ENCODE peak calls at places on chromosome X, in ten cellular contexts. One of them, this sample, is unnamed.

GRCh38 chrX:30900227-30900626 is 11.2 kb upstream of the TAB3 start:
- DNase-seq in T-helper 2 cell treated with Interferon-gamma antibody and Interleukin-4, amounts not matched to agents 5 μg/mL and 100 μg/mL, for 36 hours: peak
- DNase-seq in iris pigment epithelial cell: no peak
- DNase-seq in EH: peak
- DNase-seq in EL: peak
- DNase-seq in stimulated activated CD4-positive, alpha-beta T cell treated with anti-CD3 and anti-CD28 coated beads, TNF-alpha, amount 100 ng/mL, for 48 hours: no peak
- DNase-seq in NCI-H748 treated with DMSO at 0.1 percent for 48 hours: no peak
- DNase-seq in GDM1: no peak
- DNase-seq in WTC11: no peak
- DNase-seq in HS-27A: no peak
- DNase-seq in this sample: no peak

GRCh38 chrX:46710927-46711623 is 47.8 kb downstream of the SLC9A7 start:
- DNase-seq in T-helper 2 cell treated with Interferon-gamma antibody and Interleukin-4, amounts not matched to agents 5 μg/mL and 100 μg/mL, for 36 hours: no peak
- DNase-seq in iris pigment epithelial cell: no peak
- DNase-seq in EH: no peak
- DNase-seq in EL: no peak
- DNase-seq in stimulated activated CD4-positive, alpha-beta T cell treated with anti-CD3 and anti-CD28 coated beads, TNF-alpha, amount 100 ng/mL, for 48 hours: no peak
- DNase-seq in NCI-H748 treated with DMSO at 0.1 percent for 48 hours: no peak
- DNase-seq in GDM1: no peak
- DNase-seq in WTC11: peak
- DNase-seq in HS-27A: no peak
- DNase-seq in this sample: no peak

GRCh38 chrX:109830704-109831206 is 97.7 kb upstream of the ACSL4 start:
- DNase-seq in T-helper 2 cell treated with Interferon-gamma antibody and Interleukin-4, amounts not matched to agents 5 μg/mL and 100 μg/mL, for 36 hours: no peak
- DNase-seq in iris pigment epithelial cell: peak
- DNase-seq in EH: peak
- DNase-seq in EL: peak
- DNase-seq in stimulated activated CD4-positive, alpha-beta T cell treated with anti-CD3 and anti-CD28 coated beads, TNF-alpha, amount 100 ng/mL, for 48 hours: no peak
- DNase-seq in NCI-H748 treated with DMSO at 0.1 percent for 48 hours: no peak
- DNase-seq in GDM1: no peak
- DNase-seq in WTC11: no peak
- DNase-seq in HS-27A: no peak
- DNase-seq in this sample: no peak

GRCh38 chrX:150201841-150202240 is 161.3 kb upstream of the MAMLD1 start:
- DNase-seq in T-helper 2 cell treated with Interferon-gamma antibody and Interleukin-4, amounts not matched to agents 5 μg/mL and 100 μg/mL, for 36 hours: no peak
- DNase-seq in iris pigment epithelial cell: no peak
- DNase-seq in EH: peak
- DNase-seq in EL: peak
- DNase-seq in stimulated activated CD4-positive, alpha-beta T cell treated with anti-CD3 and anti-CD28 coated beads, TNF-alpha, amount 100 ng/mL, for 48 hours: no peak
- DNase-seq in NCI-H748 treated with DMSO at 0.1 percent for 48 hours: no peak
- DNase-seq in GDM1: no peak
- DNase-seq in WTC11: no peak
- DNase-seq in HS-27A: no peak
- DNase-seq in this sample: no peak

GRCh38 chrX:150334998-150335397 is 28.1 kb upstream of the MAMLD1 start:
- DNase-seq in T-helper 2 cell treated with Interferon-gamma antibody and Interleukin-4, amounts not matched to agents 5 μg/mL and 100 μg/mL, for 36 hours: no peak
- DNase-seq in iris pigment epithelial cell: no peak
- DNase-seq in EH: no peak
- DNase-seq in EL: no peak
- DNase-seq in stimulated activated CD4-positive, alpha-beta T cell treated with anti-CD3 and anti-CD28 coated beads, TNF-alpha, amount 100 ng/mL, for 48 hours: no peak
- DNase-seq in NCI-H748 treated with DMSO at 0.1 percent for 48 hours: no peak
- DNase-seq in GDM1: no peak
- DNase-seq in WTC11: no peak
- DNase-seq in HS-27A: no peak
- DNase-seq in this sample: no peak

GRCh38 chrX:130028196-130028595 is 45.8 kb downstream of the BCORL1 start:
- DNase-seq in T-helper 2 cell treated with Interferon-gamma antibody and Interleukin-4, amounts not matched to agents 5 μg/mL and 100 μg/mL, for 36 hours: peak
- DNase-seq in iris pigment epithelial cell: peak
- DNase-seq in EH: peak
- DNase-seq in EL: peak
- DNase-seq in stimulated activated CD4-positive, alpha-beta T cell treated with anti-CD3 and anti-CD28 coated beads, TNF-alpha, amount 100 ng/mL, for 48 hours: peak
- DNase-seq in NCI-H748 treated with DMSO at 0.1 percent for 48 hours: no peak
- DNase-seq in GDM1: no peak
- DNase-seq in WTC11: peak
- DNase-seq in HS-27A: no peak
- DNase-seq in this sample: peak

GRCh38 chrX:2507904-2508630 is 7.3 kb upstream of the DHRSX start:
- DNase-seq in T-helper 2 cell treated with Interferon-gamma antibody and Interleukin-4, amounts not matched to agents 5 μg/mL and 100 μg/mL, for 36 hours: no peak
- DNase-seq in iris pigment epithelial cell: no peak
- DNase-seq in EH: no peak
- DNase-seq in EL: no peak
- DNase-seq in stimulated activated CD4-positive, alpha-beta T cell treated with anti-CD3 and anti-CD28 coated beads, TNF-alpha, amount 100 ng/mL, for 48 hours: no peak
- DNase-seq in NCI-H748 treated with DMSO at 0.1 percent for 48 hours: no peak
- DNase-seq in GDM1: no peak
- DNase-seq in WTC11: no peak
- DNase-seq in HS-27A: no peak
- DNase-seq in this sample: no peak

GRCh38 chrX:24696241-24696640 is 2.5 kb downstream of the POLA1 start:
- DNase-seq in T-helper 2 cell treated with Interferon-gamma antibody and Interleukin-4, amounts not matched to agents 5 μg/mL and 100 μg/mL, for 36 hours: no peak
- DNase-seq in iris pigment epithelial cell: peak
- DNase-seq in EH: peak
- DNase-seq in EL: peak
- DNase-seq in stimulated activated CD4-positive, alpha-beta T cell treated with anti-CD3 and anti-CD28 coated beads, TNF-alpha, amount 100 ng/mL, for 48 hours: no peak
- DNase-seq in NCI-H748 treated with DMSO at 0.1 percent for 48 hours: no peak
- DNase-seq in GDM1: no peak
- DNase-seq in WTC11: no peak
- DNase-seq in HS-27A: no peak
- DNase-seq in this sample: no peak

GRCh38 chrX:114959729-114960128 is 57.7 kb downstream of the IL13RA2 start:
- DNase-seq in T-helper 2 cell treated with Interferon-gamma antibody and Interleukin-4, amounts not matched to agents 5 μg/mL and 100 μg/mL, for 36 hours: no peak
- DNase-seq in iris pigment epithelial cell: peak
- DNase-seq in EH: peak
- DNase-seq in EL: peak
- DNase-seq in stimulated activated CD4-positive, alpha-beta T cell treated with anti-CD3 and anti-CD28 coated beads, TNF-alpha, amount 100 ng/mL, for 48 hours: no peak
- DNase-seq in NCI-H748 treated with DMSO at 0.1 percent for 48 hours: no peak
- DNase-seq in GDM1: no peak
- DNase-seq in WTC11: no peak
- DNase-seq in HS-27A: no peak
- DNase-seq in this sample: no peak

GRCh38 chrX:75986980-75987379 is 185.9 kb upstream of the PBDC1 start:
- DNase-seq in T-helper 2 cell treated with Interferon-gamma antibody and Interleukin-4, amounts not matched to agents 5 μg/mL and 100 μg/mL, for 36 hours: no peak
- DNase-seq in iris pigment epithelial cell: no peak
- DNase-seq in EH: no peak
- DNase-seq in EL: no peak
- DNase-seq in stimulated activated CD4-positive, alpha-beta T cell treated with anti-CD3 and anti-CD28 coated beads, TNF-alpha, amount 100 ng/mL, for 48 hours: no peak
- DNase-seq in NCI-H748 treated with DMSO at 0.1 percent for 48 hours: no peak
- DNase-seq in GDM1: no peak
- DNase-seq in WTC11: no peak
- DNase-seq in HS-27A: no peak
- DNase-seq in this sample: no peak

GRCh38 chrX:13131511-13132137 is 87.2 kb upstream of the FAM9C start:
- DNase-seq in T-helper 2 cell treated with Interferon-gamma antibody and Interleukin-4, amounts not matched to agents 5 μg/mL and 100 μg/mL, for 36 hours: no peak
- DNase-seq in iris pigment epithelial cell: peak
- DNase-seq in EH: peak
- DNase-seq in EL: no peak
- DNase-seq in stimulated activated CD4-positive, alpha-beta T cell treated with anti-CD3 and anti-CD28 coated beads, TNF-alpha, amount 100 ng/mL, for 48 hours: no peak
- DNase-seq in NCI-H748 treated with DMSO at 0.1 percent for 48 hours: no peak
- DNase-seq in GDM1: peak
- DNase-seq in WTC11: no peak
- DNase-seq in HS-27A: no peak
- DNase-seq in this sample: no peak

GRCh38 chrX:119004920-119005524 is 30.6 kb downstream of the LONRF3 start:
- DNase-seq in T-helper 2 cell treated with Interferon-gamma antibody and Interleukin-4, amounts not matched to agents 5 μg/mL and 100 μg/mL, for 36 hours: peak
- DNase-seq in iris pigment epithelial cell: peak
- DNase-seq in EH: peak
- DNase-seq in EL: peak
- DNase-seq in stimulated activated CD4-positive, alpha-beta T cell treated with anti-CD3 and anti-CD28 coated beads, TNF-alpha, amount 100 ng/mL, for 48 hours: peak
- DNase-seq in NCI-H748 treated with DMSO at 0.1 percent for 48 hours: peak
- DNase-seq in GDM1: peak
- DNase-seq in WTC11: peak
- DNase-seq in HS-27A: no peak
- DNase-seq in this sample: peak

GRCh38 chrX:120251471-120252011 is 929 bp downstream of the ZBTB33 start:
- DNase-seq in T-helper 2 cell treated with Interferon-gamma antibody and Interleukin-4, amounts not matched to agents 5 μg/mL and 100 μg/mL, for 36 hours: peak
- DNase-seq in iris pigment epithelial cell: peak
- DNase-seq in EH: peak
- DNase-seq in EL: peak
- DNase-seq in stimulated activated CD4-positive, alpha-beta T cell treated with anti-CD3 and anti-CD28 coated beads, TNF-alpha, amount 100 ng/mL, for 48 hours: no peak
- DNase-seq in NCI-H748 treated with DMSO at 0.1 percent for 48 hours: peak
- DNase-seq in GDM1: no peak
- DNase-seq in WTC11: no peak
- DNase-seq in HS-27A: no peak
- DNase-seq in this sample: peak

GRCh38 chrX:134484039-134484438 is 24.1 kb downstream of the HPRT1 start:
- DNase-seq in T-helper 2 cell treated with Interferon-gamma antibody and Interleukin-4, amounts not matched to agents 5 μg/mL and 100 μg/mL, for 36 hours: no peak
- DNase-seq in iris pigment epithelial cell: peak
- DNase-seq in EH: peak
- DNase-seq in EL: peak
- DNase-seq in stimulated activated CD4-positive, alpha-beta T cell treated with anti-CD3 and anti-CD28 coated beads, TNF-alpha, amount 100 ng/mL, for 48 hours: no peak
- DNase-seq in NCI-H748 treated with DMSO at 0.1 percent for 48 hours: peak
- DNase-seq in GDM1: no peak
- DNase-seq in WTC11: no peak
- DNase-seq in HS-27A: no peak
- DNase-seq in this sample: no peak

GRCh38 chrX:123607806-123608205 is 125.0 kb downstream of the THOC2 start:
- DNase-seq in T-helper 2 cell treated with Interferon-gamma antibody and Interleukin-4, amounts not matched to agents 5 μg/mL and 100 μg/mL, for 36 hours: no peak
- DNase-seq in iris pigment epithelial cell: no peak
- DNase-seq in EH: no peak
- DNase-seq in EL: no peak
- DNase-seq in stimulated activated CD4-positive, alpha-beta T cell treated with anti-CD3 and anti-CD28 coated beads, TNF-alpha, amount 100 ng/mL, for 48 hours: no peak
- DNase-seq in NCI-H748 treated with DMSO at 0.1 percent for 48 hours: no peak
- DNase-seq in GDM1: no peak
- DNase-seq in WTC11: no peak
- DNase-seq in HS-27A: no peak
- DNase-seq in this sample: no peak

GRCh38 chrX:12912786-12913185 is 6.4 kb downstream of the TLR8 start:
- DNase-seq in T-helper 2 cell treated with Interferon-gamma antibody and Interleukin-4, amounts not matched to agents 5 μg/mL and 100 μg/mL, for 36 hours: no peak
- DNase-seq in iris pigment epithelial cell: no peak
- DNase-seq in EH: no peak
- DNase-seq in EL: no peak
- DNase-seq in stimulated activated CD4-positive, alpha-beta T cell treated with anti-CD3 and anti-CD28 coated beads, TNF-alpha, amount 100 ng/mL, for 48 hours: no peak
- DNase-seq in NCI-H748 treated with DMSO at 0.1 percent for 48 hours: no peak
- DNase-seq in GDM1: no peak
- DNase-seq in WTC11: no peak
- DNase-seq in HS-27A: no peak
- DNase-seq in this sample: no peak

GRCh38 chrX:15043538-15043937 is 170.3 kb downstream of the MOSPD2 start:
- DNase-seq in T-helper 2 cell treated with Interferon-gamma antibody and Interleukin-4, amounts not matched to agents 5 μg/mL and 100 μg/mL, for 36 hours: no peak
- DNase-seq in iris pigment epithelial cell: peak
- DNase-seq in EH: peak
- DNase-seq in EL: no peak
- DNase-seq in stimulated activated CD4-positive, alpha-beta T cell treated with anti-CD3 and anti-CD28 coated beads, TNF-alpha, amount 100 ng/mL, for 48 hours: no peak
- DNase-seq in NCI-H748 treated with DMSO at 0.1 percent for 48 hours: no peak
- DNase-seq in GDM1: no peak
- DNase-seq in WTC11: no peak
- DNase-seq in HS-27A: no peak
- DNase-seq in this sample: no peak

GRCh38 chrX:49995021-49995731 is 72.8 kb downstream of the CLCN5 start:
- DNase-seq in T-helper 2 cell treated with Interferon-gamma antibody and Interleukin-4, amounts not matched to agents 5 μg/mL and 100 μg/mL, for 36 hours: no peak
- DNase-seq in iris pigment epithelial cell: peak
- DNase-seq in EH: peak
- DNase-seq in EL: peak
- DNase-seq in stimulated activated CD4-positive, alpha-beta T cell treated with anti-CD3 and anti-CD28 coated beads, TNF-alpha, amount 100 ng/mL, for 48 hours: no peak
- DNase-seq in NCI-H748 treated with DMSO at 0.1 percent for 48 hours: no peak
- DNase-seq in GDM1: no peak
- DNase-seq in WTC11: no peak
- DNase-seq in HS-27A: peak
- DNase-seq in this sample: no peak

GRCh38 chrX:129959493-129959832 is 23.0 kb upstream of the BCORL1 start:
- DNase-seq in T-helper 2 cell treated with Interferon-gamma antibody and Interleukin-4, amounts not matched to agents 5 μg/mL and 100 μg/mL, for 36 hours: no peak
- DNase-seq in iris pigment epithelial cell: peak
- DNase-seq in EH: peak
- DNase-seq in EL: peak
- DNase-seq in stimulated activated CD4-positive, alpha-beta T cell treated with anti-CD3 and anti-CD28 coated beads, TNF-alpha, amount 100 ng/mL, for 48 hours: no peak
- DNase-seq in NCI-H748 treated with DMSO at 0.1 percent for 48 hours: no peak
- DNase-seq in GDM1: no peak
- DNase-seq in WTC11: no peak
- DNase-seq in HS-27A: no peak
- DNase-seq in this sample: peak

GRCh38 chrX:13899607-13900006 is 82.7 kb upstream of the GPM6B start:
- DNase-seq in T-helper 2 cell treated with Interferon-gamma antibody and Interleukin-4, amounts not matched to agents 5 μg/mL and 100 μg/mL, for 36 hours: no peak
- DNase-seq in iris pigment epithelial cell: peak
- DNase-seq in EH: peak
- DNase-seq in EL: peak
- DNase-seq in stimulated activated CD4-positive, alpha-beta T cell treated with anti-CD3 and anti-CD28 coated beads, TNF-alpha, amount 100 ng/mL, for 48 hours: no peak
- DNase-seq in NCI-H748 treated with DMSO at 0.1 percent for 48 hours: no peak
- DNase-seq in GDM1: no peak
- DNase-seq in WTC11: no peak
- DNase-seq in HS-27A: peak
- DNase-seq in this sample: no peak

GRCh38 chrX:101918746-101919145 is 13.1 kb downstream of the ZMAT1 start:
- DNase-seq in T-helper 2 cell treated with Interferon-gamma antibody and Interleukin-4, amounts not matched to agents 5 μg/mL and 100 μg/mL, for 36 hours: no peak
- DNase-seq in iris pigment epithelial cell: no peak
- DNase-seq in EH: no peak
- DNase-seq in EL: no peak
- DNase-seq in stimulated activated CD4-positive, alpha-beta T cell treated with anti-CD3 and anti-CD28 coated beads, TNF-alpha, amount 100 ng/mL, for 48 hours: no peak
- DNase-seq in NCI-H748 treated with DMSO at 0.1 percent for 48 hours: no peak
- DNase-seq in GDM1: no peak
- DNase-seq in WTC11: no peak
- DNase-seq in HS-27A: no peak
- DNase-seq in this sample: no peak

GRCh38 chrX:11066812-11067211 is 44.3 kb upstream of the HCCS start:
- DNase-seq in T-helper 2 cell treated with Interferon-gamma antibody and Interleukin-4, amounts not matched to agents 5 μg/mL and 100 μg/mL, for 36 hours: no peak
- DNase-seq in iris pigment epithelial cell: no peak
- DNase-seq in EH: peak
- DNase-seq in EL: no peak
- DNase-seq in stimulated activated CD4-positive, alpha-beta T cell treated with anti-CD3 and anti-CD28 coated beads, TNF-alpha, amount 100 ng/mL, for 48 hours: no peak
- DNase-seq in NCI-H748 treated with DMSO at 0.1 percent for 48 hours: no peak
- DNase-seq in GDM1: no peak
- DNase-seq in WTC11: no peak
- DNase-seq in HS-27A: no peak
- DNase-seq in this sample: no peak

GRCh38 chrX:101442095-101442494 is 34.1 kb downstream of the HNRNPH2 start:
- DNase-seq in T-helper 2 cell treated with Interferon-gamma antibody and Interleukin-4, amounts not matched to agents 5 μg/mL and 100 μg/mL, for 36 hours: no peak
- DNase-seq in iris pigment epithelial cell: peak
- DNase-seq in EH: no peak
- DNase-seq in EL: no peak
- DNase-seq in stimulated activated CD4-positive, alpha-beta T cell treated with anti-CD3 and anti-CD28 coated beads, TNF-alpha, amount 100 ng/mL, for 48 hours: no peak
- DNase-seq in NCI-H748 treated with DMSO at 0.1 percent for 48 hours: no peak
- DNase-seq in GDM1: no peak
- DNase-seq in WTC11: no peak
- DNase-seq in HS-27A: no peak
- DNase-seq in this sample: no peak

GRCh38 chrX:48996969-48997368 is 5.1 kb downstream of the GRIPAP1 start:
- DNase-seq in T-helper 2 cell treated with Interferon-gamma antibody and Interleukin-4, amounts not matched to agents 5 μg/mL and 100 μg/mL, for 36 hours: no peak
- DNase-seq in iris pigment epithelial cell: no peak
- DNase-seq in EH: peak
- DNase-seq in EL: no peak
- DNase-seq in stimulated activated CD4-positive, alpha-beta T cell treated with anti-CD3 and anti-CD28 coated beads, TNF-alpha, amount 100 ng/mL, for 48 hours: no peak
- DNase-seq in NCI-H748 treated with DMSO at 0.1 percent for 48 hours: no peak
- DNase-seq in GDM1: no peak
- DNase-seq in WTC11: peak
- DNase-seq in HS-27A: no peak
- DNase-seq in this sample: no peak

GRCh38 chrX:44931441-44931973 is 58.5 kb downstream of the KDM6A start:
- DNase-seq in T-helper 2 cell treated with Interferon-gamma antibody and Interleukin-4, amounts not matched to agents 5 μg/mL and 100 μg/mL, for 36 hours: no peak
- DNase-seq in iris pigment epithelial cell: no peak
- DNase-seq in EH: no peak
- DNase-seq in EL: no peak
- DNase-seq in stimulated activated CD4-positive, alpha-beta T cell treated with anti-CD3 and anti-CD28 coated beads, TNF-alpha, amount 100 ng/mL, for 48 hours: no peak
- DNase-seq in NCI-H748 treated with DMSO at 0.1 percent for 48 hours: no peak
- DNase-seq in GDM1: no peak
- DNase-seq in WTC11: no peak
- DNase-seq in HS-27A: no peak
- DNase-seq in this sample: no peak

GRCh38 chrX:46837543-46838481 is 969 bp downstream of the RP2 start:
- DNase-seq in T-helper 2 cell treated with Interferon-gamma antibody and Interleukin-4, amounts not matched to agents 5 μg/mL and 100 μg/mL, for 36 hours: no peak
- DNase-seq in iris pigment epithelial cell: peak
- DNase-seq in EH: peak
- DNase-seq in EL: peak
- DNase-seq in stimulated activated CD4-positive, alpha-beta T cell treated with anti-CD3 and anti-CD28 coated beads, TNF-alpha, amount 100 ng/mL, for 48 hours: peak
- DNase-seq in NCI-H748 treated with DMSO at 0.1 percent for 48 hours: peak
- DNase-seq in GDM1: no peak
- DNase-seq in WTC11: no peak
- DNase-seq in HS-27A: no peak
- DNase-seq in this sample: no peak

GRCh38 chrX:13077168-13077567 is 32.7 kb upstream of the FAM9C start:
- DNase-seq in T-helper 2 cell treated with Interferon-gamma antibody and Interleukin-4, amounts not matched to agents 5 μg/mL and 100 μg/mL, for 36 hours: peak
- DNase-seq in iris pigment epithelial cell: peak
- DNase-seq in EH: peak
- DNase-seq in EL: peak
- DNase-seq in stimulated activated CD4-positive, alpha-beta T cell treated with anti-CD3 and anti-CD28 coated beads, TNF-alpha, amount 100 ng/mL, for 48 hours: no peak
- DNase-seq in NCI-H748 treated with DMSO at 0.1 percent for 48 hours: no peak
- DNase-seq in GDM1: no peak
- DNase-seq in WTC11: no peak
- DNase-seq in HS-27A: no peak
- DNase-seq in this sample: no peak

GRCh38 chrX:5748751-5749150 is 479.9 kb downstream of the NLGN4X start:
- DNase-seq in T-helper 2 cell treated with Interferon-gamma antibody and Interleukin-4, amounts not matched to agents 5 μg/mL and 100 μg/mL, for 36 hours: no peak
- DNase-seq in iris pigment epithelial cell: no peak
- DNase-seq in EH: no peak
- DNase-seq in EL: no peak
- DNase-seq in stimulated activated CD4-positive, alpha-beta T cell treated with anti-CD3 and anti-CD28 coated beads, TNF-alpha, amount 100 ng/mL, for 48 hours: no peak
- DNase-seq in NCI-H748 treated with DMSO at 0.1 percent for 48 hours: no peak
- DNase-seq in GDM1: no peak
- DNase-seq in WTC11: no peak
- DNase-seq in HS-27A: no peak
- DNase-seq in this sample: no peak